ENCODE peak calls at places on chromosomes 11 and 22, in eight cellular contexts. A, C, X, G, B, F, N and I are unnamed samples.

GRCh38 chr22:19823191-19823590 is 31.5 kb downstream of the GNB1L start:
- DNase-seq in B (no peak), A (no peak), G (no peak), N (no peak), C (no peak), X (no peak), F (no peak), I (no peak)

GRCh38 chr11:126318642-126319373 is 14.9 kb downstream of the DCPS start:
- DNase-seq in A (no peak), X (no peak), F (no peak), B (no peak), C (no peak), G (no peak), N (no peak), I (peak; percentile 92)

GRCh38 chr11:69178819-69179482 is 23.2 kb downstream of the SMIM38 start:
- DNase-seq in A (no peak), X (no peak), B (no peak), F (no peak), N (no peak), C (no peak), G (no peak), I (no peak)

GRCh38 chr11:16089481-16089880 is 266.9 kb downstream of the SOX6 start:
- DNase-seq in G (no peak), N (no peak), A (no peak), X (no peak), F (no peak), B (no peak), C (no peak), I (no peak)

GRCh38 chr22:40044870-40045834 is 50.4 kb downstream of the FAM83F start:
- DNase-seq in C (peak; percentile 56), B (no peak), G (peak; percentile 32), F (no peak), X (no peak), A (peak; percentile 54), N (peak; percentile 49), I (no peak)

GRCh38 chr11:68010058-68011041 is at the start of gene ALDH3B1:
- DNase-seq in B (peak; percentile 89), N (peak; percentile 79), G (peak; percentile 90), F (peak; percentile 91), A (no peak), C (peak; percentile 8), X (peak; percentile 67), I (no peak)

GRCh38 chr11:111454561-111455192 is 57.5 kb downstream of the BTG4 start:
- DNase-seq in A (peak; percentile 22), C (peak; percentile 44), G (peak; percentile 88), N (peak; percentile 65), B (peak; percentile 30), X (no peak), F (peak; percentile 11), I (no peak)

GRCh38 chr11:2419638-2420501 is 19.3 kb downstream of the TSSC4 start:
- DNase-seq in B (peak; percentile 35), F (peak; percentile 58), X (no peak), A (peak; percentile 38), G (peak; percentile 79), N (peak; percentile 29), C (peak; percentile 65), I (no peak)

GRCh38 chr11:73225001-73225686 is 7.1 kb downstream of the P2RY2 start:
- DNase-seq in B (no peak), N (no peak), A (no peak), F (no peak), C (no peak), X (no peak), G (no peak), I (no peak)

GRCh38 chr11:8384199-8384821 is 120.6 kb upstream of the LMO1 start:
- DNase-seq in F (no peak), N (no peak), A (no peak), X (no peak), G (no peak), B (no peak), C (no peak), I (peak; percentile 1)

GRCh38 chr11:123851110-123851509 is 34.4 kb downstream of the TMEM225 start:
- DNase-seq in C (no peak), F (no peak), B (no peak), X (no peak), G (no peak), N (no peak), A (no peak), I (no peak)